ENCODE peak calls at places on chromosomes 16 and 17, in eight cellular contexts. One of them, this sample, is unnamed. For H3K4me1, the result is how much of the 10 kb centered on the place peaks cover.

GRCh38 chr17:50133028-50133768 is 3.2 kb upstream of the SAMD14 start:
- DNase-seq in A549: no peak
- DNase-seq in transverse colon: no peak
- DNase-seq in tibial nerve: no peak
- DNase-seq in uterus: no peak
- DNase-seq in Peyer's patch: no peak
- DNase-seq in ovary: peak
- DNase-seq in breast epithelium: no peak
- DNase-seq in this sample: no peak

GRCh38 chr16:21253470-21253869 is 20.0 kb downstream of the ANKS4B start:
- DNase-seq in tibial nerve: no peak
- DNase-seq in A549: no peak
- DNase-seq in Peyer's patch: no peak
- DNase-seq in uterus: no peak
- DNase-seq in breast epithelium: no peak
- DNase-seq in transverse colon: no peak
- DNase-seq in ovary: no peak
- DNase-seq in this sample: no peak

GRCh38 chr17:1274243-1274608 is 4.0 kb downstream of the BHLHA9 start:
- DNase-seq in breast epithelium: no peak
- DNase-seq in uterus: no peak
- DNase-seq in A549: no peak
- DNase-seq in ovary: no peak
- DNase-seq in transverse colon: no peak
- DNase-seq in tibial nerve: no peak
- DNase-seq in Peyer's patch: no peak
- DNase-seq in this sample: no peak

GRCh38 chr17:29176500-29177351 is 3.5 kb downstream of the MYO18A start:
- DNase-seq in transverse colon: peak
- DNase-seq in ovary: peak
- DNase-seq in uterus: peak
- DNase-seq in Peyer's patch: peak
- DNase-seq in breast epithelium: no peak
- DNase-seq in tibial nerve: no peak
- DNase-seq in A549: peak
- DNase-seq in this sample: peak

GRCh38 chr16:48503779-48504178 is 106.2 kb downstream of the N4BP1 start:
- DNase-seq in ovary: peak
- DNase-seq in transverse colon: peak
- DNase-seq in Peyer's patch: peak
- DNase-seq in uterus: peak
- DNase-seq in tibial nerve: peak
- DNase-seq in breast epithelium: no peak
- DNase-seq in A549: no peak
- DNase-seq in this sample: peak

GRCh38 chr17:27207073-27207511 is 86.8 kb upstream of the WSB1 start:
- DNase-seq in Peyer's patch: no peak
- DNase-seq in transverse colon: no peak
- DNase-seq in uterus: no peak
- DNase-seq in A549: peak
- DNase-seq in breast epithelium: no peak
- DNase-seq in ovary: no peak
- DNase-seq in tibial nerve: no peak
- DNase-seq in this sample: no peak

GRCh38 chr16:88681709-88682451 is 4.4 kb downstream of the SNAI3 start:
- DNase-seq in ovary: no peak
- DNase-seq in uterus: no peak
- DNase-seq in A549: no peak
- DNase-seq in transverse colon: peak
- DNase-seq in tibial nerve: no peak
- DNase-seq in Peyer's patch: peak
- DNase-seq in breast epithelium: no peak
- DNase-seq in this sample: no peak

GRCh38 chr16:48507346-48507745 is 102.6 kb downstream of the N4BP1 start:
- DNase-seq in transverse colon: no peak
- DNase-seq in breast epithelium: no peak
- DNase-seq in tibial nerve: no peak
- DNase-seq in Peyer's patch: no peak
- DNase-seq in ovary: no peak
- DNase-seq in uterus: no peak
- DNase-seq in A549: no peak
- DNase-seq in this sample: no peak

GRCh38 chr16:14357328-14357727 is 272.7 kb downstream of the PARN start:
- DNase-seq in breast epithelium: no peak
- DNase-seq in A549: no peak
- DNase-seq in ovary: no peak
- DNase-seq in uterus: no peak
- DNase-seq in Peyer's patch: no peak
- DNase-seq in transverse colon: no peak
- DNase-seq in tibial nerve: no peak
- DNase-seq in this sample: no peak

GRCh38 chr17:59167571-59168001 is 12.0 kb downstream of the PRR11 start:
- DNase-seq in breast epithelium: no peak
- DNase-seq in A549: no peak
- DNase-seq in Peyer's patch: no peak
- DNase-seq in transverse colon: no peak
- DNase-seq in ovary: no peak
- DNase-seq in uterus: no peak
- DNase-seq in tibial nerve: no peak
- DNase-seq in this sample: no peak

GRCh38 chr17:35973333-35974260 is 7.7 kb downstream of the CCL16 start:
- DNase-seq in transverse colon: no peak
- DNase-seq in Peyer's patch: no peak
- DNase-seq in tibial nerve: no peak
- DNase-seq in A549: no peak
- DNase-seq in breast epithelium: no peak
- DNase-seq in uterus: no peak
- DNase-seq in ovary: no peak
- DNase-seq in this sample: no peak

GRCh38 chr16:14472357-14472756 is 157.7 kb downstream of the PARN start:
- DNase-seq in tibial nerve: no peak
- DNase-seq in transverse colon: no peak
- DNase-seq in ovary: no peak
- DNase-seq in uterus: no peak
- DNase-seq in Peyer's patch: no peak
- DNase-seq in breast epithelium: no peak
- DNase-seq in A549: no peak
- DNase-seq in this sample: no peak

GRCh38 chr17:78238823-78239488 is 7.5 kb downstream of the TMEM235 start:
- DNase-seq in tibial nerve: no peak
- DNase-seq in breast epithelium: no peak
- DNase-seq in ovary: no peak
- DNase-seq in Peyer's patch: no peak
- DNase-seq in A549: no peak
- DNase-seq in transverse colon: no peak
- DNase-seq in uterus: no peak
- DNase-seq in this sample: no peak

GRCh38 chr17:2594657-2595085 is 1.2 kb downstream of the PAFAH1B1 start:
- DNase-seq in transverse colon: no peak
- DNase-seq in uterus: no peak
- DNase-seq in Peyer's patch: no peak
- DNase-seq in tibial nerve: no peak
- DNase-seq in A549: no peak
- DNase-seq in breast epithelium: no peak
- DNase-seq in ovary: no peak
- DNase-seq in this sample: no peak

GRCh38 chr17:40542562-40543411 is 22.5 kb downstream of the CCR7 start:
- DNase-seq in A549: peak
- DNase-seq in breast epithelium: peak
- DNase-seq in Peyer's patch: peak
- DNase-seq in tibial nerve: peak
- DNase-seq in ovary: peak
- DNase-seq in transverse colon: peak
- DNase-seq in uterus: peak
- DNase-seq in this sample: peak

GRCh38 chr17:13346081-13346533 is 255.6 kb downstream of the HS3ST3A1 start:
- DNase-seq in Peyer's patch: no peak
- DNase-seq in uterus: no peak
- DNase-seq in ovary: peak
- DNase-seq in tibial nerve: no peak
- DNase-seq in A549: no peak
- DNase-seq in transverse colon: no peak
- DNase-seq in breast epithelium: no peak
- DNase-seq in this sample: no peak

GRCh38 chr17:56593073-56593740 is at the start of gene NOG:
- DNase-seq in A549: peak
- DNase-seq in uterus: peak
- DNase-seq in transverse colon: no peak
- DNase-seq in breast epithelium: no peak
- DNase-seq in tibial nerve: no peak
- DNase-seq in Peyer's patch: no peak
- DNase-seq in ovary: peak
- DNase-seq in this sample: peak

GRCh38 chr16:81071816-81072215 is 5.2 kb downstream of the C16orf46 start:
- DNase-seq in A549: no peak
- DNase-seq in ovary: no peak
- DNase-seq in Peyer's patch: no peak
- DNase-seq in uterus: no peak
- DNase-seq in tibial nerve: no peak
- DNase-seq in breast epithelium: no peak
- DNase-seq in transverse colon: no peak
- DNase-seq in this sample: no peak

GRCh38 chr16:19898924-19899604 is 14.4 kb upstream of the GPRC5B start:
- DNase-seq in transverse colon: peak
- DNase-seq in ovary: no peak
- DNase-seq in uterus: no peak
- DNase-seq in A549: peak
- DNase-seq in tibial nerve: no peak
- DNase-seq in breast epithelium: no peak
- DNase-seq in Peyer's patch: peak
- DNase-seq in this sample: peak

GRCh38 chr17:16428098-16428882 is 12.9 kb downstream of the TRPV2 start:
- DNase-seq in A549: peak
- DNase-seq in tibial nerve: no peak
- DNase-seq in ovary: no peak
- DNase-seq in Peyer's patch: peak
- DNase-seq in breast epithelium: no peak
- DNase-seq in transverse colon: peak
- DNase-seq in uterus: peak
- DNase-seq in this sample: peak

DNA sequence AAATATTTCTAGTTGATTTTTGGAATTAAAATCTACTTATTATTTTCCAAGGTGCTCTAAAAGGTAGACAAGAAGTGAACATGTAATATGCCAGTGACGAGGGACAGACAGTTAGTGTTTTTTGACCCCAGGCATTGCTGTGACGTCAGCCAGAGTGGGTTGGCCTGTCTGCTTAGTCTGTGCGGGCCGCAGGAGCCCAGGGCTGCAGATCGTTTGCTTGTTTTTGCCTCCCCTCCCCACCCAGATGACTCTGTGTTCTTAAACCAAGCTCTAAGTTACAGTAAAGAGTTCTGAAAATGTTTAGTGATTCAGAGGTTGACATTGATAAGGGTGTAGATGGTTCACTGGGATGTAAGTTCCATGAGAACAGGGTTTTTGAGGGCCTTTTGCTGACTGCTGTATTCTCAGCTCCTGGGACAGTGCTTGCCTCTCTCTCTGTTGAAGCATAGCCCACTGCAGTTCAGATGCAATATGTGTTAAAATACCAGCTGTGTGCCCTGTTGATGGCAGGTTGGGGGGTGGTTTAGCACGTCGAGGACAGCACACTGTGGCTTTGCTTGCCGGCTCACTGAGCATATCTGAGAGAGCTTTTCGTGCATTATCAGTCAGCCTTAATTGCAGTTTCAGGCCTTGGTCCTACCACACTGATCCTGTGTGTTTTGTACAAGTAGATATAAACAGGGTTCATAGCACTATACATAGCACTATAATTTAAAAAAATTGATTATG is 64.8 kb downstream of the SEC14L1 start:
- DNase-seq in A549: no peak
- DNase-seq in uterus: no peak
- DNase-seq in tibial nerve: no peak
- DNase-seq in Peyer's patch: peak
- DNase-seq in ovary: no peak
- DNase-seq in transverse colon: no peak
- DNase-seq in breast epithelium: no peak
- DNase-seq in this sample: no peak
- H3K4me1 ChIP-seq in A549: under half
- H3K4me1 ChIP-seq in uterus: under half
- H3K4me1 ChIP-seq in tibial nerve: under half
- H3K4me1 ChIP-seq in Peyer's patch: under half
- H3K4me1 ChIP-seq in ovary: under half
- H3K4me1 ChIP-seq in transverse colon: under half
- H3K4me1 ChIP-seq in breast epithelium: under half
- H3K4me1 ChIP-seq in this sample: under half

DNA sequence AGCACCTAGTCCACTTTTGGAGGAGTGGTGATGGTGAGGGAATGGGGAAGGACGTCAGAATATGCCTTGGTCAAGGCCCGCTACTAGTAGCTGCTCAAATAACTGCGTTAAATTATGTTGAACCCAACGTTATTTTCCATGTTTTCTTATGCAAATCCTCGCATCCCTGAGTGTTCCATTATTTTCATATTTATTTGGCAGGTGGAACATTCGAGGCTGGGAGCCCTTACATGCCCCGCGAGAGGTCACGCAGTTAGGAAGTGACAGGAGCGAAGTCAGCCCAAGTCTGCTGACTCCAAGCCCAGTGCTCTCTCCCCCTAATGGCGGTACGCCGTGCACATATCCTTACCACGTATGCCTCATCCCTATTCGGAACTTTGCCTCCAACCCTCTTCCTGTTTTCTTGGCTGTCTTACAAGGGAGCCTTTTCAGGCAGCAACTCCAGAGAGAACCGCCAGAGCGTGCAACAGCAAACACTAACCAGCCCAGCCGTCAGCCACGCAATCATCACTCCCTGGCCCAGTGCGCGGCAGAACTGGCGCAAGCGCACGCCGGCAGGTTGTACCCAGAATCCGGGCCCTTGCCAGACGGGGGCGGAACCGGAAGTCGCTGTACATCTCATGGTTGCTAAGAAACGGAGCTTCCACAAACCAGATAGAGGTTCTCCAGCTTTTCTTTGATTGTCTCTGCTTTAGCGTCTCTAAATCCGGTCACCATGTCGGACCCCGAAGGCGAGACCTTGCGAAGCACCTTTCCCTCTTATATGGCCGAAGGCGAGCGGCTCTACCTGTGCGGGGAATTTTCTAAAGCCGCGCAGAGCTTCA is at the start of gene ODAD4:
- DNase-seq in uterus: peak
- DNase-seq in breast epithelium: peak
- DNase-seq in tibial nerve: peak
- DNase-seq in A549: peak
- DNase-seq in Peyer's patch: peak
- DNase-seq in ovary: peak
- DNase-seq in transverse colon: peak
- DNase-seq in this sample: peak
- TF ChIP-seq POLR2A in uterus: peak
- TF ChIP-seq POLR2A in breast epithelium: no peak
- TF ChIP-seq POLR2A in tibial nerve: peak
- TF ChIP-seq POLR2A in A549: peak
- TF ChIP-seq POLR2A in Peyer's patch: peak
- TF ChIP-seq POLR2A in ovary: no peak
- TF ChIP-seq POLR2A in transverse colon: peak
- TF ChIP-seq POLR2A in this sample: peak

GRCh38 chr17:75959839-75960511 is 19.0 kb downstream of the ACOX1 start:
- DNase-seq in uterus: no peak
- DNase-seq in transverse colon: no peak
- DNase-seq in ovary: no peak
- DNase-seq in breast epithelium: no peak
- DNase-seq in A549: no peak
- DNase-seq in Peyer's patch: peak
- DNase-seq in tibial nerve: no peak
- DNase-seq in this sample: no peak
- H3K4me1 ChIP-seq in uterus: under half
- H3K4me1 ChIP-seq in transverse colon: under half
- H3K4me1 ChIP-seq in ovary: under half
- H3K4me1 ChIP-seq in breast epithelium: under half
- H3K4me1 ChIP-seq in A549: under half
- H3K4me1 ChIP-seq in Peyer's patch: under half
- H3K4me1 ChIP-seq in tibial nerve: under half
- H3K4me1 ChIP-seq in this sample: under half

GRCh38 chr17:68457168-68457538 is at the start of gene WIPI1:
- DNase-seq in transverse colon: peak
- DNase-seq in ovary: peak
- DNase-seq in A549: no peak
- DNase-seq in breast epithelium: no peak
- DNase-seq in tibial nerve: peak
- DNase-seq in Peyer's patch: peak
- DNase-seq in uterus: no peak
- DNase-seq in this sample: no peak
- TF ChIP-seq POLR2A in transverse colon: peak
- TF ChIP-seq POLR2A in ovary: peak
- TF ChIP-seq POLR2A in A549: peak
- TF ChIP-seq POLR2A in breast epithelium: no peak
- TF ChIP-seq POLR2A in tibial nerve: no peak
- TF ChIP-seq POLR2A in Peyer's patch: peak
- TF ChIP-seq POLR2A in uterus: peak
- TF ChIP-seq POLR2A in this sample: peak

This sample was measured in thyroid gland.